ENCODE peak calls at places on chromosomes 3 and 15, in eight cellular contexts. V is psoas muscle, L is mammary epithelial cell, D is tibial artery, M is cardiac fibroblast, I is colonic mucosa, P is mucosa of descending colon, G is cardiac muscle cell. X is an unnamed sample.

GRCh38 chr15:58299311-58299850 is 132.4 kb upstream of the LIPC start:
- DNase-seq in V (peak), L (no peak), P (no peak), D (no peak), M (peak), G (no peak), I (no peak), X (peak)

GRCh38 chr3:49373563-49373962 is 15.4 kb upstream of the GPX1 start:
- DNase-seq in M (no peak), I (no peak), V (no peak), P (no peak), G (no peak), D (no peak), L (no peak), X (no peak)

GRCh38 chr15:81336568-81336967 is 12.6 kb upstream of the STARD5 start:
- DNase-seq in D (no peak), M (peak), I (no peak), L (peak), V (no peak), G (no peak), P (no peak), X (peak)

GRCh38 chr15:62515696-62516395 is 350.8 kb upstream of the C2CD4B start:
- DNase-seq in P (no peak), I (no peak), M (no peak), D (no peak), G (no peak), L (no peak), V (peak), X (no peak)

GRCh38 chr15:75437721-75438120 is 13.8 kb downstream of the SIN3A start:
- DNase-seq in P (no peak), M (no peak), D (no peak), V (no peak), G (no peak), I (no peak), L (no peak), X (no peak)

GRCh38 chr15:93027413-93027812 is 61.6 kb downstream of the RGMA start:
- DNase-seq in L (no peak), G (no peak), P (no peak), V (no peak), M (no peak), D (no peak), I (no peak), X (peak)

GRCh38 chr15:90003736-90004135 is 2.6 kb downstream of the ZNF710 start:
- DNase-seq in V (no peak), L (no peak), D (no peak), I (no peak), P (no peak), G (no peak), M (no peak), X (no peak)

GRCh38 chr3:177589921-177590336 is 392.6 kb upstream of the TBL1XR1 start:
- DNase-seq in D (no peak), V (no peak), G (no peak), P (no peak), I (no peak), M (peak), L (peak), X (peak)

GRCh38 chr3:184727357-184728060 is 15.6 kb upstream of the MAGEF1 start:
- DNase-seq in M (peak), I (peak), V (no peak), P (no peak), G (peak), L (peak), D (peak), X (peak)

GRCh38 chr3:126126292-126126691 is 42.4 kb upstream of the SLC41A3 start:
- DNase-seq in L (no peak), G (no peak), I (peak), D (peak), P (peak), V (peak), M (no peak), X (no peak)

GRCh38 chr3:116517308-116517707 is 72.0 kb upstream of the LSAMP start:
- DNase-seq in V (no peak), M (no peak), I (no peak), L (no peak), D (no peak), P (no peak), G (peak), X (peak)

GRCh38 chr15:34588046-34588674 is 4.7 kb upstream of the GOLGA8B start:
- DNase-seq in G (peak), I (peak), V (peak), L (peak), D (peak), P (no peak), M (peak), X (peak)

GRCh38 chr15:90071220-90071807 is 31.0 kb downstream of the IDH2 start:
- DNase-seq in D (peak), M (peak), I (peak), P (peak), G (peak), L (peak), V (peak), X (peak)

GRCh38 chr15:65365229-65365628 is 12.6 kb downstream of the IGDCC3 start:
- DNase-seq in G (peak), L (no peak), D (no peak), M (no peak), I (no peak), P (no peak), V (no peak), X (no peak)

GRCh38 chr3:60246361-60246760 is 1004.9 kb downstream of the FHIT start:
- DNase-seq in P (no peak), M (no peak), L (no peak), D (no peak), V (no peak), I (no peak), G (no peak), X (no peak)

GRCh38 chr3:112568642-112569041 is 6.8 kb downstream of the SLC35A5 start:
- DNase-seq in M (peak), V (no peak), G (no peak), L (peak), I (no peak), P (no peak), D (no peak), X (no peak)

GRCh38 chr3:23629181-23629893 is 176.4 kb upstream of the UBE2E1 start:
- DNase-seq in M (peak), V (no peak), D (no peak), P (no peak), G (peak), L (peak), I (peak), X (peak)

GRCh38 chr15:40092416-40093223 is 16.1 kb downstream of the BMF start:
- DNase-seq in I (peak), V (peak), M (peak), D (peak), P (peak), G (peak), L (no peak), X (peak)

GRCh38 chr15:94930945-94931344 is 699.6 kb downstream of the MCTP2 start:
- DNase-seq in G (no peak), M (no peak), V (no peak), L (no peak), I (no peak), P (no peak), D (no peak), X (no peak)

GRCh38 chr3:45923755-45924154 is 19.5 kb upstream of the CXCR6 start:
- DNase-seq in M (peak), D (no peak), I (no peak), G (no peak), P (no peak), L (peak), V (no peak), X (peak)

GRCh38 chr3:189166334-189166733 is 5.4 kb upstream of the TPRG1 start:
- DNase-seq in L (no peak), M (no peak), P (no peak), V (no peak), G (no peak), I (no peak), D (no peak), X (no peak)

GRCh38 chr3:15292765-15293522 is 39.4 kb downstream of the SH3BP5 start:
- DNase-seq in M (peak), I (no peak), D (peak), L (no peak), P (no peak), G (no peak), V (peak), X (peak)

GRCh38 chr15:27827336-27827735 is 271.8 kb downstream of the OCA2 start:
- DNase-seq in P (no peak), V (no peak), I (no peak), D (no peak), G (no peak), L (no peak), M (no peak), X (no peak)

GRCh38 chr3:24579008-24579407 is 84.4 kb upstream of the THRB start:
- DNase-seq in G (no peak), V (no peak), L (no peak), I (no peak), D (no peak), P (no peak), M (no peak), X (no peak)

GRCh38 chr3:141486416-141486734 is 452 bp upstream of the RASA2 start:
- DNase-seq in P (no peak), I (no peak), G (no peak), L (peak), M (peak), D (peak), V (no peak), X (no peak)

GRCh38 chr15:62684143-62684808 is 358.3 kb upstream of the TPM1 start:
- DNase-seq in P (no peak), G (peak), D (no peak), I (no peak), M (no peak), L (no peak), V (no peak), X (no peak)

GRCh38 chr3:168894204-168894603 is 769.3 kb downstream of the MECOM start:
- DNase-seq in P (no peak), L (no peak), D (no peak), M (no peak), I (no peak), G (no peak), V (no peak), X (no peak)

GRCh38 chr3:8319935-8320634 is 181.5 kb upstream of the LMCD1 start:
- DNase-seq in M (peak), D (no peak), G (no peak), P (no peak), I (no peak), V (no peak), L (peak), X (peak)

GRCh38 chr3:142723968-142724681 is at the start of gene TRPC1:
- DNase-seq in V (peak), M (peak), L (peak), D (peak), P (peak), G (peak), I (peak), X (peak)

GRCh38 chr3:142723665-142723967 is 218 bp upstream of the TRPC1 start:
- DNase-seq in I (no peak), M (no peak), P (no peak), G (no peak), D (no peak), V (no peak), L (no peak), X (no peak)

GRCh38 chr3:142726017-142726416 is 2.2 kb downstream of the TRPC1 start:
- DNase-seq in P (no peak), G (no peak), I (no peak), L (no peak), D (no peak), M (no peak), V (no peak), X (no peak)

GRCh38 chr3:142725352-142725739 is 1.5 kb downstream of the TRPC1 start:
- DNase-seq in I (no peak), L (no peak), V (no peak), P (no peak), G (no peak), M (no peak), D (no peak), X (no peak)

DNA sequence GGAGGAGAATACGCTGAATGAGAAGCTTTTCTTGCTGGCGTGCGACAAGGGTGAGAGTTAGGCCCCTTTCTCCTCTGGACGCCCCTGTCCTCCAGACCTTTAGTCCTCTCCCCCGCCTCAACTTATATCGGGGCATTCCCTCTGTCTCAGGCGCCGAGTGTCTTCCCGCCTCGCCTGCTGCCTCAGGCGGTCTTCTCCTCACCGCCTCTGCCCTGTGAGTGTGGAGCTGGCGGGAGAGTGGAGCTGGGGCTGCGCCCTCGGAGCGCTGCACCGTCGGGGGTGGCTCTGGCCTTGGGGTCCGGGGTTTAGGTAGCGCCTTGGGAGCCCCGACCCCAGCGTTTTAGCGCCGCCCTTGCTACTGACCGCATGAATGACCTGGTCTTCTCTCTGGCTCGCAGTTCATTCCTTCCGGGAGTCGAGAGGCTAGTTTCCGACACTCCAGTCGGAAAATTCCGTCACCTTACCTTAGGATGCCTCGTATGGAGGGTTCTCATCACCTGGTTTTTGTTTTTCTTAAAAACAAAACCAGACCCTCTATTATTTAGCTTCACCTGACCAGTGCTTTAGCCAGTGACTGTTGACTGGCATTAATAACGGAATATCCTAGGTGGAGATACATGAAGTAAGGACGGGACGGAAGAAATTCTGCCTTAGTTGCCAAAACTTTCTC is 983 bp downstream of the TRPC1 start:
- DNase-seq in V (peak), D (peak), P (peak), M (peak), I (peak), G (peak), L (peak), X (peak)
- TF ChIP-seq CTCF in V (no peak), D (no peak), P (no peak), M (no peak), I (no peak), G (no peak), L (no peak), X (no peak)

DNA sequence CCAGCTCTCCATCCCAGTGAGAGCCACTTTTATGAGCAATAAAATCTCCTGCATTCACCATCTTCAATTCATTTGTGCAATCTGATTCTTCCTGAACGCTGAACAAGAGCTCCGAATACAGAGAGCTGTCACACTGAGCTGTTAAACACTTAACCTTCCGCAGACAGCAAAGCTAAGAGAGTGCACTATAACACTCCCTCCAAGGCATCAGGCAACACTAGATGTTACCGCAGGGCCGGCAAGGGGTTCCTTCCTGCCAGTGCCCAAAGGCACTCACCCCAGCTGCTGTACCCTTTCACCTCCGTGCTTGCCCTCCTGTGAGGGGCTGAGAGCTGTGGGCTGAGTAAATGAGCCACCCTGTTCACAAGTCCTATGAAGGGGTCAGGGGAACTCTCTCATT is 85.6 kb downstream of the BCHE start:
- DNase-seq in G (peak), M (no peak), P (no peak), V (no peak), L (no peak), I (no peak), D (no peak), X (no peak)
- H3K4me3 ChIP-seq in G (no peak), M (no peak), P (no peak), V (no peak), L (no peak), I (no peak), D (no peak), X (no peak)

GRCh38 chr3:52238193-52238760 is 681 bp downstream of the TWF2 start:
- DNase-seq in V (peak), G (no peak), I (no peak), D (no peak), M (no peak), P (no peak), L (no peak), X (no peak)

GRCh38 chr3:52240059-52240885 is 1.3 kb upstream of the TWF2 start:
- DNase-seq in L (peak), V (peak), P (peak), I (peak), D (peak), G (no peak), M (peak), X (peak)

GRCh38 chr3:52240886-52241244 is 1.9 kb upstream of the TWF2 start:
- DNase-seq in G (no peak), L (no peak), P (no peak), D (no peak), M (no peak), I (no peak), V (no peak), X (no peak)

GRCh38 chr3:52237659-52238172 is 1.2 kb downstream of the TWF2 start:
- DNase-seq in P (peak), V (peak), L (peak), D (peak), I (peak), G (no peak), M (peak), X (peak)

DNA sequence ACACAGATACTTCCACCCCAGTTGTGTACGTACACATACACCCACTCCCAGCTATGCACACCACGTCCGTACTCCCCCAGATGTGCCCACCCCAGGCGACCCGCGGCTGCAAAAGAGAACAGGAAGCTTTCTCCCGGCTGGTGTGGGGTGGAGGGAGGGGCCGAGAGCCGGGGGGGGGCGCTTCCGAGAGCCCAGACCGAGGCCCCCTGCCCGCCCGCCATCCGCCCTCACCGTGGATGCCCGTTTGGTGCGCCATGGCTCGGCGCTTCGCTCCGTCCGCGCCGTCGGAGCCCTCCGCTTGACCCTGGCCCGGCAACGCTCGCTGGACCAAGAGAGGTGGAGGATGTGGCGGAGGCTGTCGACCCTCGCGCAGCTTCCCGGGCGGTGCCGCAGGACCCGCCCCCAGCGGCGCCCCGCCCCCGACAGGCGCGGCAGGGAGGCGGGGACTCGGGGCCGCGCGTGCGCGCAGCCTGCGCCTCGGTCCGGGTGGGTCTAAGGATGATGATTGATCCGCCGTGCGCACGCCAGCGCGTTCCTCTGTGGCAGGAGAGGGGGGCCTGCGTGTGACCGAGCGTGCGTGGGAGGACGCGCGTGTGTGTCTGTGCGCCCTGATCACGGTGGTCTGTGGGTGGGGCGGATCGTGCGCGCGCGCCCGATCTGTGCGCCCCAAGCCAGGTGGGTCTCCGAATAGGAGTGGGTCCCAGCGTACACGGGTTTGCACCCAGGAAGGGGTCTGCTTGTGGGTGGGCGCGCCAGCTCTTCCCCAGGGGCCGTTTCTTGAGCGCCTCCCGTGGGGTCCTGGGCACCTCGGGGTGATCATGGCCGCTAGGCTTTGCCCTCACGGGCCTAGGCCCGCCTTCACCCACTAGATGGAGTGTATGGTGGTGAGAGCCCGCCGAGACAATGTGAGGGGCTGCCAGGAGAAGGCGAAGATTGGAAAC is at the start of gene TWF2:
- DNase-seq in V (peak), I (peak), M (peak), P (peak), D (peak), L (peak), G (peak), X (peak)
- TF ChIP-seq CTCF in V (peak), I (peak), M (peak), P (peak), D (peak), L (peak), G (peak), X (peak)

GRCh38 chr3:127628788-127629456 is at the start of gene PODXL2:
- DNase-seq in L (peak), M (peak), P (peak), V (peak), G (peak), I (peak), D (peak), X (peak)

GRCh38 chr3:127632035-127632434 is 3.0 kb downstream of the PODXL2 start:
- DNase-seq in P (no peak), D (no peak), G (no peak), I (no peak), M (no peak), V (no peak), L (no peak), X (no peak)

GRCh38 chr3:127630811-127631714 is 2.1 kb downstream of the PODXL2 start:
- DNase-seq in V (no peak), I (no peak), M (no peak), G (no peak), L (no peak), P (no peak), D (no peak), X (no peak)

GRCh38 chr3:127629462-127630403 is 748 bp downstream of the PODXL2 start:
- DNase-seq in M (no peak), G (no peak), V (no peak), L (no peak), P (peak), D (no peak), I (peak), X (no peak)

DNA sequence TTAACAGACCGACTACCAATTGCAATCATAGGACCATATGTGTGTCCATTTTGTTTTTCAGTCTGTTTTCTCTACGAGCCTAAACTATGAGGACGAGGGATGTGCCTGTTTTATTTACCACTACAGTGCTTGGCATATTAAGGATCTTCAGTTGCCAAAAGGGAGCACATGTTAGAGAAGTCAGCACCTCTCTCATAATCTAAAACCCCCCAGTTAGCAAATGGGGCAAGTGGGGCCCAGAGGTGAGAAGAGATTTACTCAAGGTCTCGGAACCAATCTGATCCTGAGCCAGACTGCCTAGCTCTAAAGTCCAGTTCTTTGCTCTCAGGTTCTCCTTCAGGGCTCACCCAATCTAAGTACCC is 578 bp upstream of the PODXL2 start:
- DNase-seq in I (no peak), G (no peak), V (no peak), M (no peak), L (no peak), P (no peak), D (no peak), X (no peak)
- H3K4me3 ChIP-seq in I (no peak), G (no peak), V (no peak), M (no peak), L (no peak), P (no peak), D (peak), X (no peak)

DNA sequence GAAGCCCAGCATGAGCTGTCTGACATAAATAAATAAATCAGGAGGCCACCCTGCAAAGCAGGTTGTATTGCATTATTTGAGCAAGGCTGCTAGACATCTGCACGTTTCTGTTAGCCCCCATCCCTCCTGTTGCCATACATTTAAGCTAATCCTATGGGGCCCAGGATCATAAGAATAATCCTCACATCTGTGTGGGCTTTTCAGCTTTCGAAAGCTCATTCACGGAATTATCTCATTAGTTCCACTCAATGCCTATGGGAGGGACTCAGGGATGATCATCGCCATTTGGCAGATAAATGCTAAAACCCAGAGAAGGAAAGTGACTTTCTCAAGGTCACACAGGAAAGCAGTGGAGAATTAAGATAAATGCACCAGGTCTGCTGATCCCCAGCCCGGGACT is 123.4 kb downstream of the TLE3 start:
- DNase-seq in G (no peak), V (no peak), M (no peak), D (no peak), P (no peak), I (peak), L (no peak), X (no peak)
- TF ChIP-seq CTCF in G (no peak), V (no peak), M (no peak), D (no peak), P (no peak), I (no peak), L (no peak), X (no peak)